ENCODE peak calls at places on chromosomes 3 and 15, in six cellular contexts. H, A, N, X, E and S are unnamed samples.

GRCh38 chr15:82788496-82788895 is 17.4 kb downstream of the FSD2 start:
- DNase-seq in H (no peak), A (no peak), N (no peak), X (no peak), E (no peak), S (no peak)

GRCh38 chr3:41277790-41278465 is 78.6 kb downstream of the CTNNB1 start:
- DNase-seq in H (no peak), A (no peak), N (no peak), X (no peak), E (no peak), S (no peak)

GRCh38 chr3:67083277-67083676 is 85.2 kb downstream of the KBTBD8 start:
- DNase-seq in H (no peak), A (peak), N (no peak), X (no peak), E (no peak), S (no peak)

GRCh38 chr15:37516628-37517027 is 416.3 kb upstream of the MEIS2 start:
- DNase-seq in H (no peak), A (no peak), N (no peak), X (no peak), E (no peak), S (no peak)

GRCh38 chr3:52490938-52491526 is 4.1 kb upstream of the STAB1 start:
- DNase-seq in H (no peak), A (peak), N (no peak), X (no peak), E (no peak), S (no peak)

GRCh38 chr3:52842424-52842823 is 7.6 kb upstream of the MUSTN1 start:
- DNase-seq in H (no peak), A (no peak), N (no peak), X (no peak), E (no peak), S (no peak)

GRCh38 chr15:101368868-101369642 is 74.0 kb upstream of the SNRPA1 start:
- DNase-seq in H (no peak), A (no peak), N (no peak), X (no peak), E (no peak), S (no peak)

GRCh38 chr15:34621675-34622074 is 38.2 kb upstream of the GOLGA8B start:
- DNase-seq in H (peak), A (peak), N (peak), X (peak), E (no peak), S (no peak)

GRCh38 chr15:35567392-35567791 is 21.4 kb upstream of the DPH6 start:
- DNase-seq in H (no peak), A (no peak), N (no peak), X (no peak), E (no peak), S (no peak)

GRCh38 chr15:101167791-101168462 is 83.9 kb downstream of the CHSY1 start:
- DNase-seq in H (peak), A (peak), N (peak), X (peak), E (no peak), S (peak)

GRCh38 chr3:119375106-119375505 is 80.9 kb downstream of the ARHGAP31 start:
- DNase-seq in H (no peak), A (no peak), N (no peak), X (no peak), E (no peak), S (no peak)